ENCODE peak calls at places on chromosomes 1 and 21, in four cellular contexts. N is K562, M is A549, L is H1. Q is an unnamed sample.

GRCh38 chr1:910881-911721 is 12.6 kb upstream of the SAMD11 start:
- DNase-seq in N (peak; percentile 78), M (peak; percentile 55), L (no peak), Q (no peak)

GRCh38 chr1:54581621-54582035 is 33.6 kb downstream of the ACOT11 start:
- DNase-seq in N (no peak), M (peak; percentile 11), L (no peak), Q (peak; percentile 34)

GRCh38 chr1:10045480-10046355 is 13.0 kb downstream of the UBE4B start:
- DNase-seq in N (peak; percentile 49), M (no peak), L (no peak), Q (no peak)

GRCh38 chr1:214446772-214447556 is 104.4 kb downstream of the PTPN14 start:
- DNase-seq in N (no peak), M (peak; percentile 91), L (peak; percentile 82), Q (peak; percentile 88)

GRCh38 chr1:58710190-58710589 is 10.3 kb upstream of the MYSM1 start:
- DNase-seq in N (no peak), M (no peak), L (no peak), Q (no peak)

GRCh38 chr1:147242449-147243227 is at the start of gene CHD1L:
- DNase-seq in N (peak; percentile 91), M (peak; percentile 85), L (peak; percentile 80), Q (peak; percentile 95)

GRCh38 chr1:26848947-26849774 is 13.8 kb upstream of the SFN start:
- DNase-seq in N (no peak), M (peak; percentile 84), L (no peak), Q (peak; percentile 61)

GRCh38 chr21:16534408-16535099 is 804.8 kb downstream of the USP25 start:
- DNase-seq in N (no peak), M (peak; percentile 5), L (no peak), Q (peak; percentile 82)

GRCh38 chr1:156126043-156126700 is 11.7 kb downstream of the LMNA start:
- DNase-seq in N (peak; percentile 74), M (peak; percentile 72), L (no peak), Q (peak; percentile 96)

GRCh38 chr21:34126269-34126668 is 52.9 kb downstream of the MRPS6 start:
- DNase-seq in N (no peak), M (no peak), L (no peak), Q (no peak)

GRCh38 chr1:107990606-107991005 is 25.6 kb upstream of the VAV3 start:
- DNase-seq in N (no peak), M (no peak), L (no peak), Q (no peak)

DNA sequence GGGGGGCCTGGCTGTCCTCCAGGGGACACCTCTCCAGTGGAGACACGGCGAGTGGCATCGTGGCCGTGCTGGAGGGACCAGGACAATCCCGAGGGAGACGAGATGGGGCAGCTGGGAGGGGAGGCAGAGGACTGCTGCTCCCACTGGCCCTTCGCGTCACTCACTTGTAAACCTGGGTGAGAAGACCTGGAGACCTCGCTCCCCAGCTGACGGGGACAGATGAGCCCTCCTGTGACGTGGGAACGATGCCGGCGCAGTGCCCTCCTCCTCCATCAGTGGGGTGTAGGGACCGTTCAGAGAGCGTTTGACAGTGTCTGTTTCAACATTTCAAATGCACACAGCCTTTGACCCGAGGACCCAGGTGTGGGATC is 4.6 kb downstream of the SPATC1L start:
- DNase-seq in N (no peak), M (no peak), L (no peak), Q (no peak)
- TF ChIP-seq MAX in N (no peak), M (no peak), L (no peak), Q (no peak)

DNA sequence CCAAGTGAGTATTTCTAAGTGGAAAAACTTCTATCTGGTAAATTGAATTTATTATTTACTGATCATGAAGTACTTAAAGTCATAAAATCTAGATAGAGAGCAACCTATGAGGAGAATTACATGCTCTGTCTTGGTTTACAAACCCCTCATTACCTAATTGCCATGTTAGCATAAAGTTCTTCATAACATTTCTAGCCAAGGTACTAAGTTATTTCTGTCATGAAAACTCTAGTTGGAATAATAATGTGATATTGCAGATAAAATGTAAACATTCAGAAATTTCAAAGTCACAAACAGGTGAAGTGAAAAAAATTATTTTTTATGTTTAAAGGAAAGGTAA is 228.6 kb downstream of the TTLL7 start:
- DNase-seq in N (no peak), M (no peak), L (no peak), Q (no peak)
- TF ChIP-seq POLR2A in N (no peak), M (no peak), L (no peak), Q (no peak)

GRCh38 chr1:87300579-87300978 is 28.1 kb upstream of the LMO4 start:
- DNase-seq in N (no peak), M (no peak), L (no peak), Q (no peak)

GRCh38 chr1:87295720-87296119 is 33.0 kb upstream of the LMO4 start:
- DNase-seq in N (no peak), M (no peak), L (no peak), Q (no peak)

GRCh38 chr1:87292684-87293493 is 35.8 kb upstream of the LMO4 start:
- DNase-seq in N (peak; percentile 49), M (peak; percentile 20), L (peak; percentile 7), Q (peak; percentile 66)

GRCh38 chr1:87294633-87295032 is 34.0 kb upstream of the LMO4 start:
- DNase-seq in N (no peak), M (no peak), L (no peak), Q (no peak)

DNA sequence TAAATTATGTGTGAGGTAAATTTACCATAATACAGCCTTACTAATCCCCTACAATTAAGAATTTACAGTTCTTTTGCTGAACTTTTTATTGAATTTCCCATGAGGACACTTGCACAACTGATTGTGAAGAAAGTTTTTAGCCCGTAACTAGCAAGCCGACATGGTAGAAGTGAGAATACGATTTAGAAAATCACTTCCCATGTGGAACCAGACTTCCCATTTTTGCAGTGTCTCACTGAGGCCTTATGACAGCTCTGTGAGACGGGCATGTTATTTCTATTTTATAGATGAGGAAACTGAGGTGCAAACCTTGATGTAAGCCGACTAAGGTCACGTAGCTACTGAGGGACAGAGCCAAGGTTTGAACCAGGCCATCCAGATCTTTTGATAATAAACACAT is 32.5 kb upstream of the LMO4 start:
- DNase-seq in N (no peak), M (no peak), L (no peak), Q (no peak)
- H3K4me3 ChIP-seq in N (no peak overlapping the region), M (no peak overlapping the region), L (no peak overlapping the region), Q (no peak overlapping the region)

GRCh38 chr1:221429262-221429661 is 312.6 kb downstream of the DUSP10 start:
- DNase-seq in N (no peak), M (no peak), L (no peak), Q (no peak)
- TF ChIP-seq MAX in N (no peak), M (no peak), L (no peak), Q (no peak)

GRCh38 chr1:170534626-170535147 is 2.7 kb downstream of the GORAB start:
- DNase-seq in N (no peak), M (no peak), L (no peak), Q (no peak)

GRCh38 chr1:170535418-170535817 is 3.5 kb downstream of the GORAB start:
- DNase-seq in N (no peak), M (no peak), L (no peak), Q (no peak)

GRCh38 chr1:170533331-170533730 is 1.4 kb downstream of the GORAB start:
- DNase-seq in N (peak; percentile 17), M (no peak), L (no peak), Q (no peak)

GRCh38 chr1:170530972-170531757 is 801 bp upstream of the GORAB start:
- DNase-seq in N (no peak), M (no peak), L (no peak), Q (peak; percentile 9)

GRCh38 chr1:170531758-170532657 is at the start of gene GORAB:
- DNase-seq in N (peak; percentile 96), M (peak; percentile 94), L (peak; percentile 60), Q (peak; percentile 94)
- TF ChIP-seq POLR2A in N (peak; percentile 96), M (peak; percentile 51), L (peak; percentile 74), Q (peak; percentile 79)

DNA sequence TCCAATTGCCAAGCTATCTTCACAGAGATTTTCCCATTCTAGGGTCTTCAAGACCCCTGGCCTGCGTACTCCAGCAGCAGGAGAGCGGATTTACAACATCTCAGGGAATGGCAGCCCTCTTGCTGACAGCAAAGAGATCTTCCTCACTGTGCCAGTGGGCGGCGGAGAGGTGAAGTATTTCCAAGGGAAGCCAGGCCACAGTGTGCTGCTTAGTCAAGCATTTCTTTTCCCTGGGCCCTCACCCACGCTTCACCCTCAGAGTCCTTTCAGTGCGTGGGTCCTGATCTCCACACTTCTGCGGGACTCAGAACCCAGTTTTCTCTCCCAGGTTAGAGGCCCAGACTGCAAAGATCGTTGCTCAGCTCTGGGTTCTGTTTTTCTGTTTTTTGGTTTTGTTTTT is 13.1 kb downstream of the CDCA8 start:
- DNase-seq in N (no peak), M (no peak), L (no peak), Q (no peak)
- H3K4me3 ChIP-seq in N (no peak overlapping the region), M (no peak overlapping the region), L (no peak overlapping the region), Q (no peak overlapping the region)